ENCODE peak calls at places on chromosomes 5 and 9, in five cellular contexts. J is PC-9, Q is mesendoderm, K is HepG2, U is hepatocyte. O is an unnamed sample.

GRCh38 chr9:131677445-131678180 is 62.3 kb downstream of the RAPGEF1 start:
- DNase-seq in J (peak), Q (no peak), K (peak), U (no peak), O (peak)

GRCh38 chr5:56456002-56456401 is 222.9 kb upstream of the ANKRD55 start:
- DNase-seq in J (no peak), Q (no peak), K (no peak), U (no peak), O (no peak)

GRCh38 chr9:69190866-69191672 is 17.0 kb downstream of the TJP2 start:
- DNase-seq in J (no peak), Q (no peak), K (no peak), U (no peak), O (no peak)

GRCh38 chr5:95439801-95440493 is 48.8 kb downstream of the FAM81B start:
- DNase-seq in J (no peak), Q (peak), K (no peak), U (no peak), O (no peak)

GRCh38 chr9:137117269-137117731 is 2.8 kb upstream of the DPP7 start:
- DNase-seq in J (no peak), Q (no peak), K (no peak), U (no peak), O (no peak)

GRCh38 chr9:120928720-120929389 is 2.3 kb upstream of the TRAF1 start:
- DNase-seq in J (no peak), Q (peak), K (peak), U (peak), O (no peak)

GRCh38 chr9:21096172-21096900 is 18.6 kb upstream of the IFNB1 start:
- DNase-seq in J (peak), Q (no peak), K (no peak), U (no peak), O (peak)

GRCh38 chr9:70177121-70177520 is 81.7 kb upstream of the SMC5 start:
- DNase-seq in J (no peak), Q (no peak), K (peak), U (no peak), O (no peak)

GRCh38 chr5:22572941-22573340 is 280.2 kb downstream of the CDH12 start:
- DNase-seq in J (no peak), Q (no peak), K (no peak), U (no peak), O (no peak)

GRCh38 chr9:31471041-31471440 is 913.4 kb upstream of the ACO1 start:
- DNase-seq in J (no peak), Q (no peak), K (no peak), U (no peak), O (no peak)

GRCh38 chr5:142716963-142717362 is 31.1 kb upstream of the FGF1 start:
- DNase-seq in J (peak), Q (peak), K (peak), U (peak), O (peak)

GRCh38 chr5:81825237-81825636 is 74.3 kb upstream of the SSBP2 start:
- DNase-seq in J (peak), Q (no peak), K (no peak), U (peak), O (peak)

GRCh38 chr5:154519375-154519774 is 41.3 kb upstream of the HAND1 start:
- DNase-seq in J (peak), Q (no peak), K (no peak), U (no peak), O (peak)

GRCh38 chr5:43017438-43017820 is 22.7 kb downstream of the ANXA2R start:
- DNase-seq in J (no peak), Q (peak), K (peak), U (peak), O (no peak)
- H3K4me3 ChIP-seq in J (no peak), Q (peak), K (peak), U (peak), O (peak)

GRCh38 chr5:75952291-75952690 is 130.9 kb upstream of the SV2C start:
- DNase-seq in J (no peak), Q (no peak), K (no peak), U (no peak), O (no peak)
- H3K4me2 ChIP-seq in J (no peak), Q (no peak), K (no peak), U (no peak), O (no peak)

GRCh38 chr5:167576126-167576525 is 715.3 kb upstream of the WWC1 start:
- DNase-seq in J (no peak), Q (no peak), K (no peak), U (no peak), O (no peak)
- H3K4me3 ChIP-seq in J (no peak), Q (no peak), K (no peak), U (no peak), O (peak)

GRCh38 chr5:150765019-150765788 is 6.4 kb upstream of the DCTN4 start:
- DNase-seq in J (no peak), Q (no peak), K (no peak), U (no peak), O (no peak)

GRCh38 chr5:150759334-150759583 is 442 bp upstream of the DCTN4 start:
- DNase-seq in J (no peak), Q (no peak), K (no peak), U (no peak), O (no peak)

GRCh38 chr5:150763023-150763793 is 4.4 kb upstream of the DCTN4 start:
- DNase-seq in J (peak), Q (no peak), K (peak), U (peak), O (peak)

GRCh38 chr5:150764530-150764929 is 5.7 kb upstream of the DCTN4 start:
- DNase-seq in J (no peak), Q (no peak), K (no peak), U (no peak), O (no peak)

GRCh38 chr5:150762216-150762615 is 3.4 kb upstream of the DCTN4 start:
- DNase-seq in J (no peak), Q (no peak), K (no peak), U (no peak), O (no peak)
- H3K4me2 ChIP-seq in J (no peak), Q (no peak), K (no peak), U (no peak), O (no peak)

GRCh38 chr9:38025166-38025565 is 43.9 kb downstream of the SHB start:
- DNase-seq in J (no peak), Q (peak), K (no peak), U (no peak), O (no peak)

GRCh38 chr9:38022995-38023394 is 46.0 kb downstream of the SHB start:
- DNase-seq in J (peak), Q (no peak), K (no peak), U (no peak), O (no peak)

GRCh38 chr9:38022203-38022602 is 46.8 kb downstream of the SHB start:
- DNase-seq in J (no peak), Q (no peak), K (no peak), U (no peak), O (no peak)

GRCh38 chr9:38023661-38024035 is 45.4 kb downstream of the SHB start:
- DNase-seq in J (no peak), Q (no peak), K (no peak), U (no peak), O (no peak)

GRCh38 chr9:38024036-38024681 is 44.9 kb downstream of the SHB start:
- DNase-seq in J (peak), Q (peak), K (peak), U (peak), O (peak)
- H3K4me3 ChIP-seq in J (no peak), Q (no peak), K (peak), U (no peak), O (no peak)

GRCh38 chr5:112227911-112228631 is 191.0 kb downstream of the EPB41L4A start:
- DNase-seq in J (peak), Q (no peak), K (peak), U (no peak), O (no peak)
- H3K4me2 ChIP-seq in J (peak), Q (no peak), K (no peak), U (peak), O (peak)

DNA sequence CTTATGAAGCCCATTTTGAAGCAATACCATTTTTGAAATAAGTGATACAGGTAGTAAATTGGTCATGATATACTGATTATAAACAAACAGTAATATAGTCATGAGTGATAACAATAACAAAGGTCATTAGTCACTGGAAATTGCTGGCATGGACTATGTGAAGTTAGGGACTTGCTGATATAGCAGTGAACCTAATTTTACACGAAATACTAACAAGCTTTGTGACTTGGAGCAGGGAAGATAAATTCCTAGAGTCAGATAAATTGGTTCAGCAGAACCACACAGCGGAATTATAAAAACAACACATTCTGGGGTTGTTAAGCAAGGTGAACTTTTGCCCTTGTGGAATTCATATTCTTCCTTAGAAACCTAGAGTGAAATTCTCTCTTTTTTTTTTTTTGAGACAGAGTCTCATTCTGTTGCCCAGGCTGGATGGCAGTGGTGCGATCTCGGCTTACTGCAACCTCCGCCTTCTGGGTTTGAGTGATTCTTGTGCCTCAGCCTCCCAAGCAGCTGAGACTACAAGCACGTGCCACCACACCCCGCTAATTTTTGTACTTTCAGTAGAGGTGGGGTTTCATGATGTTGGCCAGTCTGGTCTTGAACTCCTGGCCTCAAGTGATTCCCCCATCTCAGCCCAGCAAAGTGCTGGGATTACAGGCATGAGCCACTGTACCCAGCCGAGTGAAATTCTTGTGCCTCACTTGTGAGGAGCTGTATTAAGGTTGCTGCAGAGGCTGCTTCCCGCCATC is 6.0 kb downstream of the UGCG start:
- DNase-seq in J (no peak), Q (no peak), K (no peak), U (no peak), O (peak)
- H3K4me3 ChIP-seq in J (no peak), Q (no peak), K (no peak), U (no peak), O (no peak)

GRCh38 chr9:114163517-114163924 is 8.2 kb downstream of the COL27A1 start:
- DNase-seq in J (no peak), Q (peak), K (peak), U (peak), O (peak)
- H3K4me2 ChIP-seq in J (no peak), Q (no peak), K (peak), U (peak), O (peak)

DNA sequence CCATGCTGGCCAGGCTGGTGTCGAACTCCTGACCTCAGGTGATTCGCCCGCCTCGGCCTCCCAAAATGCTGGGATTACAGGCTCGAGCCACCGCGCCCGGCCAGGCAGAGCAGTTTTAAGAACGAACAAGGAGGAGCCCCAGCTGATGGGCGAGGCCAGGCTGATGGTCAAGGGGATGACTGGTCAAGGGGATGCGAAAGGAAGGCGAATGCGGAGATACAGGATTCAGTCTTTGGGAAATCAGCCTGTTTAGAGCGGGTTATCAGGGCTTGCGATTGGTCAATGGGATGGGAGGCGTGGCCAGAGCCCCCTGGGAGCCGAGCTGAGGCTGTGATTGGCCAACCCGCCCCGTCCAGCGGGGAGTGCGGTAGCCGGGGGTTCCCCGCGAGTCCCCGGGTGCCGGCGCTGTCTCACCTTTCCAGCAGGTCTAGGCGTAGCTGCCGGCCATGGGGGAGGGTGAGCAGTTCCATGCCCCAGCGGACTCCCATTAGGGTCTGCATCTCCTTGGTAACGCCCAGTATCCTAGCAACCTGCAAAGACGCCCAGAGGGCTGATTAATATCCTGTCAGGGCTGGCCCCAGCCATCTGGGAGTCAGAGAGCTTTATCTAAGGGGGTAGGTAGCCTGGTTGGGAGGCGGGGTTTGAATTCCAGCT is 7.5 kb upstream of the TOR2A start:
- DNase-seq in J (peak), Q (peak), K (no peak), U (peak), O (peak)
- H3K4me3 ChIP-seq in J (no peak), Q (peak), K (no peak), U (peak), O (peak)

GRCh38 chr9:133802256-133802655 is 64.1 kb upstream of the SARDH start:
- DNase-seq in J (no peak), Q (peak), K (no peak), U (no peak), O (no peak)

GRCh38 chr9:133801739-133802138 is 63.6 kb upstream of the SARDH start:
- DNase-seq in J (no peak), Q (no peak), K (peak), U (no peak), O (no peak)

GRCh38 chr9:133803745-133804144 is 65.6 kb upstream of the SARDH start:
- DNase-seq in J (no peak), Q (no peak), K (no peak), U (no peak), O (no peak)

GRCh38 chr9:133804199-133804598 is 66.0 kb upstream of the SARDH start:
- DNase-seq in J (no peak), Q (no peak), K (no peak), U (no peak), O (no peak)

GRCh38 chr9:133803028-133803585 is 65.0 kb upstream of the SARDH start:
- DNase-seq in J (no peak), Q (no peak), K (no peak), U (no peak), O (peak)
- H3K4me2 ChIP-seq in J (no peak), Q (no peak), K (no peak), U (no peak), O (peak)